ENCODE peak calls at places on chromosomes 16 and 17, in five cellular contexts. O is HepG2, P is SK-N-SH, Q is K562, L is GM12878. X is an unnamed sample.

GRCh38 chr16:50627419-50627818 is 53.7 kb downstream of the SNX20 start:
- DNase-seq in Q (peak), L (no peak), P (peak), O (no peak), X (no peak)

GRCh38 chr16:25729188-25729587 is 37.4 kb downstream of the HS3ST4 start:
- DNase-seq in P (no peak), Q (no peak), O (no peak), L (no peak), X (no peak)

GRCh38 chr16:21646721-21647561 is 5.5 kb downstream of the IGSF6 start:
- DNase-seq in Q (no peak), L (peak), O (no peak), P (no peak), X (no peak)

GRCh38 chr16:54928016-54928356 is 2.7 kb upstream of the IRX5 start:
- DNase-seq in O (no peak), P (no peak), L (no peak), Q (peak), X (no peak)

GRCh38 chr17:45912319-45912718 is 18.0 kb downstream of the MAPT start:
- DNase-seq in Q (no peak), P (no peak), O (no peak), L (no peak), X (no peak)

GRCh38 chr16:20966746-20967145 is 66.2 kb downstream of the LYRM1 start:
- DNase-seq in Q (no peak), L (no peak), O (no peak), P (no peak), X (no peak)

GRCh38 chr17:3415610-3416009 is 4.4 kb downstream of the OR3A3 start:
- DNase-seq in Q (no peak), O (no peak), L (no peak), P (no peak), X (no peak)

GRCh38 chr16:71746442-71747046 is 22.0 kb upstream of the PHLPP2 start:
- DNase-seq in Q (peak), O (peak), P (peak), L (no peak), X (peak)

GRCh38 chr17:81909966-81910839 is 996 bp downstream of the PCYT2 start:
- DNase-seq in Q (peak), O (peak), P (peak), L (no peak), X (no peak)

GRCh38 chr17:36992701-36993100 is 43.9 kb downstream of the AATF start:
- DNase-seq in O (no peak), P (no peak), L (no peak), Q (no peak), X (no peak)

GRCh38 chr17:59620064-59620359 is 317 bp downstream of the CLTC start:
- DNase-seq in P (no peak), O (no peak), L (no peak), Q (no peak), X (no peak)

GRCh38 chr16:73993878-73994277 is 302.7 kb upstream of the PSMD7 start:
- DNase-seq in P (no peak), Q (no peak), O (no peak), L (no peak), X (no peak)

GRCh38 chr16:9119795-9120194 is 28.4 kb downstream of the HAPSTR1 start:
- DNase-seq in Q (no peak), P (no peak), L (no peak), O (no peak), X (peak)

GRCh38 chr17:82297280-82297803 is 20.1 kb downstream of the CD7 start:
- DNase-seq in P (peak), L (peak), Q (peak), O (no peak), X (no peak)

GRCh38 chr16:12231666-12232065 is 255.1 kb downstream of the SNX29 start:
- DNase-seq in P (no peak), O (no peak), L (no peak), Q (no peak), X (peak)

GRCh38 chr16:25121824-25122600 is 10.5 kb downstream of the LCMT1 start:
- DNase-seq in Q (no peak), L (no peak), O (no peak), P (no peak), X (no peak)

GRCh38 chr16:89661215-89661614 is 3.6 kb downstream of the SPATA33 start:
- DNase-seq in O (no peak), L (no peak), P (no peak), Q (no peak), X (no peak)

GRCh38 chr17:17526369-17526768 is 30.2 kb upstream of the RASD1 start:
- DNase-seq in L (no peak), P (no peak), O (no peak), Q (no peak), X (no peak)

GRCh38 chr16:56629531-56629930 is 2.9 kb upstream of the MT1M start:
- DNase-seq in Q (no peak), L (no peak), P (peak), O (no peak), X (no peak)

GRCh38 chr16:86708431-86708830 is 130.1 kb downstream of the FOXL1 start:
- DNase-seq in P (no peak), O (no peak), L (no peak), Q (no peak), X (no peak)

GRCh38 chr16:49788936-49789335 is 67.0 kb downstream of the ZNF423 start:
- DNase-seq in L (no peak), O (no peak), Q (no peak), P (no peak), X (no peak)

GRCh38 chr17:35368086-35368824 is 5.2 kb downstream of the SLFN11 start:
- DNase-seq in L (peak), Q (no peak), P (no peak), O (no peak), X (peak)

GRCh38 chr16:5349661-5350060 is 252.1 kb upstream of the EEF2KMT start:
- DNase-seq in Q (no peak), O (no peak), L (no peak), P (peak), X (no peak)

GRCh38 chr17:49252148-49252682 is 21.6 kb upstream of the PHOSPHO1 start:
- DNase-seq in P (no peak), O (peak), Q (peak), L (no peak), X (no peak)

GRCh38 chr17:4499431-4500187 is 928 bp downstream of the SPNS2 start:
- DNase-seq in Q (no peak), L (no peak), O (no peak), P (peak), X (no peak)

DNA sequence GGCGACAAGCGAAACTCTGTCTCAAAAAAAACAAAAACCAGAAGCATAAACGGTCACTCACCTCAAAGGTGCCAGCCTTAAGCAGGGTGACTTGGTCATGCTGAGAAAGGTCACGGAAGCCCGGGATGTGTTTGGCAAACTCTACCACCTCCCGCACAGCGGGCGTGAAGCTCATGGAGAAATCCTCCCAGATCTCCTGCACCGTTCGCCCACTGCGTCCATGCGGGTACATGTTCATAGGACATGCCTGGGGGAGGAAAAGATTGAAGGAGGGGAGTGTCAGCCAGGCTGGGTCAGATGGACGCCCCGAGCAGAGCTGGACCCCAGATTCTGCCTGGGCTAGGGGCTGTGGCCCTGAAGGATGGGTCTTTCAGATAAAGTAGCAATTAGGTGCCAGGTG is 5.5 kb downstream of the NR1D1 start:
- DNase-seq in P (no peak), O (no peak), L (no peak), Q (no peak), X (no peak)
- H3K4me2 ChIP-seq in P (no peak), O (no peak), L (no peak), Q (no peak), X (no peak)

GRCh38 chr17:68511671-68512246 is 471 bp upstream of the PRKAR1A start:
- DNase-seq in Q (peak), O (peak), L (no peak), P (peak), X (peak)

GRCh38 chr17:68509151-68510057 is 2.8 kb upstream of the PRKAR1A start:
- DNase-seq in Q (peak), O (peak), L (no peak), P (no peak), X (no peak)

GRCh38 chr17:68512247-68512966 is at the start of gene PRKAR1A:
- DNase-seq in L (peak), O (peak), P (peak), Q (peak), X (peak)

GRCh38 chr17:68511254-68511670 is 968 bp upstream of the PRKAR1A start:
- DNase-seq in L (no peak), Q (no peak), O (no peak), P (no peak), X (no peak)

DNA sequence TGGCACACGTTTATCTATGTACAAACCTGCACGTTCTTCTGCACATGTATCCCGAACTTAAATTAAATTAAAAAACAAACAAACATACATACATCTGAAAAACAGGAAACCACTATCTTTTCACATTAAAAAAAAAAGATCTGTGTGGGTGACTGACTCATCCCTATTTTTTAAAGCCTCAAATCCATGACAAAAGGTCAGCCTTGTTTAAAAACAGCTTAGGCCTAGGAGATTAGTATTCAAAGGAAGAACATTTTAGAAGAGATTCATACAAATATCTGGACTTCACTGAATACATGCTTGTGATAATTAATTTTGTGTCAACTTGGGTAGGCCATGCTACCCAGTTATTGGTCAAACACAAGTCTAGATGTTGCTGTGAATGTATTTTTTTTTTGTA is 4.6 kb upstream of the PRKAR1A start:
- DNase-seq in O (no peak), Q (no peak), P (no peak), L (no peak), X (no peak)
- TF ChIP-seq SMC3 in O (no peak), Q (no peak), P (no peak), L (no peak), X (no peak)

DNA sequence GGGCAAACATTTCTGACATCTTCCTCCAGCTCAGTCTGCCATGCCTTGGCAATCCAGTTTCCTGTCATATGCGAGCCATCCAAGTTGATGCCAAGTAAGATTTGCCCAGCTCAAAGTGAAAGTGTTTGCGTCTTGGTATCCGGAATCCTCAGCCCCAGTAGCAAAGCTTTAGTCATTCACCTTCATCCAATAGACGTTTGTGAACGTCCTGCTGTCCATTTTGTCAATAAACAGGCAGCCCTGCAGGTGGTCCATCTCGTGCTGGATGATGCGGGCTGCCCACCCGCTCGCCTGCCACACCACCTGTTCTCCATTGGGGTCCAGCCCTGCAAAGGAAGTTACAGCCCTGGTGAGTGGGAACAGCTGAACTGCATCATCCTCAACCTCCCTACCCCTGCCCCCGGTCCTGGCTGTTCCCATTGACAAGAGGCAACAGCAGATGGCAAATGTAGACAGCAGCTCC is 1.5 kb downstream of the PDF start:
- DNase-seq in O (no peak), P (no peak), Q (no peak), L (no peak), X (peak)
- TF ChIP-seq MXI1 in O (peak), P (no peak), Q (no peak), L (no peak), X (no peak)

GRCh38 chr16:85565796-85566501 is 47.2 kb upstream of the GSE1 start:
- DNase-seq in Q (peak), O (no peak), P (no peak), L (no peak), X (no peak)
- H3K4me2 ChIP-seq in Q (peak), O (no peak), P (no peak), L (no peak), X (no peak)

GRCh38 chr17:51045616-51046526 is 74.8 kb downstream of the SPAG9 start:
- DNase-seq in Q (no peak), O (peak), P (peak), L (no peak), X (no peak)

GRCh38 chr17:51044964-51045363 is 75.7 kb downstream of the SPAG9 start:
- DNase-seq in P (peak), L (no peak), O (no peak), Q (no peak), X (no peak)

GRCh38 chr17:51052235-51052634 is 68.4 kb downstream of the SPAG9 start:
- DNase-seq in P (peak), O (no peak), Q (no peak), L (no peak), X (no peak)

GRCh38 chr17:51050291-51051033 is 70.2 kb downstream of the SPAG9 start:
- DNase-seq in P (no peak), L (peak), Q (no peak), O (no peak), X (no peak)

DNA sequence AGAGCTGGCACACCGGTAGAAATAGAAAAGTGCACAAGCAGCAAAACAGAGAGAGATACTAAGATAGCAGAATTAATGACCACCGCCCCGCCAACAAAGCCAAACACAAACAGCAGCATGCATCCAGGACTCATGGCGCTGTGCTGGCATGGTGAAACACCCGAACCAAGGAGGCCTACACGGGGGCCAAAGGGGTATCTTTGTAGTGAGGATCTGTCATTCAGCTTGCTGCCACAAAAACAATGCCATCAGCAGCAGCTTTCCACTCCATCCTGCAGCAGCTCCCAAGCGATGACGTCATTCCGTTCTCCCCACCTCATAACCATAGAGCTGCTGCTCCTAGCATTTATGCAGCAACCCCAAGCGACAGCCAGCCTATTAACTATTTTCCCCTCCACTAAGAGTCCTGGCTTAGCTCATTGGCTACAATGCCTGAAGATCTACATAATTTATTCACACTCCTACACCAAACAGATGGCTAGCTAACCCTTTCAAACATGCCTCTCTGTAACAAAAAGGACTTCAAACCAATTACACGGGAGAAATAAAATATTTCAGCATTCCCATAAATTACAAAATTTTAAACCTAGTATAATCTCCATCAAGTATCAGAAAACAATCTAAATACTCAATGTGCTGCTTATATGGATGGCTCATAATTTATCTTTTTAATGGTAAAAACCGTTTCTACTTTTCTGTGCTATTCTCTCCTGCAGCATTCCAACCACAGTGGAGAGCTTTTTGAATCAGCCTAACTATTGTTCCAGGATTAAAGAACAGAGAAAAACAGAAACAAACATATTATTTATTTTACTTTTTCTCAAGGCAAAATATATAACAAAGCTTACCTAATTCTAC is 73.9 kb downstream of the SPAG9 start:
- DNase-seq in O (peak), Q (peak), P (peak), L (no peak), X (peak)
- TF ChIP-seq SMC3 in O (no peak), Q (no peak), P (peak), L (no peak), X (no peak)

DNA sequence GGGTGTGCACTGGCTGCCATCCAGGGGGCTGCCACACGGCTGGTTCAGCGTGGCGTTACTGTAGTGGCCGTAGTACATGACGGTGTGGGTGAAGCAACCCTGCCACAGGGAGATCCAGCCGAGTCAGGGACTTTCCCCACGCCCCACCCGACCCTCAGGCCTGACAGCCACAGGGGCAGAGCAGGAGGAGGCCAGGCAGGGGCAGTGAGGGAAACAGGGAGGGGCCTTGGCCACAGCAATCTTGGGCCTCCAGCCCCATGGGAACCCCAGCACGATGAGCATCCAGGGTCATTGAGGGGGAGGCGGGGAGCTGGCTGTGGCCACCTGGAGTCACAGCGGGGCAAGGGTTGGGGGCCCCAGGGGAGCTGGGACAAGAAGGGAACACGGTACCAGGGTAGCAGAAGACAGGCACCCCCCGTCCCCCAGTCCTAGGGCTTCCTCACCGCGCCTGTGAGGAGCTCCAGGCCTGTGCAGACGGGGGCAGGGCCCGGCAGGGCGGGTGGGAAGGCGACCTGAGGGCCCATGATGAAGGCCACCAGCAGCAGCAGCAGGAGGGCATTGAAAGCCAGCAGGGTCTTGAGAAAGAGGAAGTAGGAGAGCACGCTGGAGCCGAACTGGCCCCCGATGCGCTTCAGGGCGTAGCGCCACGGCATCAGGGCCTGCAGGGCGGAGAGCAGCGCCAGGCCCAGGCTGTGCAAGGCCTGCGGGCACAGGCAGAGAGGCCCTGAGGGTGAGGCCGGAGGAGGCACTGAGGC is 4.3 kb downstream of the TMC6 start:
- DNase-seq in Q (no peak), P (no peak), O (no peak), L (no peak), X (no peak)
- TF ChIP-seq MXI1 in Q (no peak), P (no peak), O (no peak), L (peak), X (no peak)

GRCh38 chr16:17474037-17474436 is 3.3 kb upstream of the XYLT1 start:
- DNase-seq in L (no peak), P (no peak), Q (no peak), O (no peak), X (no peak)

GRCh38 chr16:17476414-17477259 is 5.9 kb upstream of the XYLT1 start:
- DNase-seq in Q (peak), P (peak), O (peak), L (no peak), X (peak)

GRCh38 chr16:17474572-17474971 is 3.8 kb upstream of the XYLT1 start:
- DNase-seq in P (no peak), O (no peak), L (no peak), Q (no peak), X (no peak)

GRCh38 chr16:17471745-17472075 is 950 bp upstream of the XYLT1 start:
- DNase-seq in Q (no peak), O (no peak), L (no peak), P (no peak), X (peak)

GRCh38 chr16:17475104-17475503 is 4.3 kb upstream of the XYLT1 start:
- DNase-seq in L (no peak), O (no peak), Q (no peak), P (no peak), X (no peak)
- H3K4me2 ChIP-seq in L (peak), O (no peak), Q (no peak), P (no peak), X (no peak)

X was measured in IMR-90.